ENCODE peak calls at places on chromosomes 6 and 20, in five cellular contexts. G is HT1080; L is NCI-H1417; M is thyroid gland; X is CD4-positive, CD25-positive, alpha-beta regulatory T cell. N is an unnamed sample.

GRCh38 chr20:53865905-53866786 is 204.2 kb downstream of the BCAS1 start:
- DNase-seq in G (peak; percentile 58), L (no peak), M (peak; percentile 53), X (no peak), N (peak; percentile 76)

GRCh38 chr6:41426438-41426851 is 91.0 kb downstream of the NCR2 start:
- DNase-seq in G (no peak), L (no peak), M (no peak), X (peak; percentile 12), N (no peak)

GRCh38 chr20:46879386-46879785 is 15.3 kb upstream of the EYA2 start:
- DNase-seq in G (no peak), L (no peak), M (peak; percentile 71), X (no peak), N (no peak)

GRCh38 chr6:167103041-167103816 is 19.7 kb upstream of the CCR6 start:
- DNase-seq in G (no peak), L (no peak), M (no peak), X (no peak), N (no peak)

GRCh38 chr6:1613631-1614447 is 4.1 kb downstream of the FOXC1 start:
- DNase-seq in G (peak; percentile 54), L (no peak), M (no peak), X (no peak), N (no peak)

GRCh38 chr20:48298851-48299484 is 513.7 kb upstream of the SULF2 start:
- DNase-seq in G (peak; percentile 84), L (no peak), M (no peak), X (no peak), N (peak; percentile 98)

GRCh38 chr6:136576821-136577220 is 26.6 kb upstream of the MAP7 start:
- DNase-seq in G (no peak), L (no peak), M (no peak), X (no peak), N (no peak)

GRCh38 chr6:8930009-8930408 is 494.7 kb upstream of the SLC35B3 start:
- DNase-seq in G (no peak), L (no peak), M (no peak), X (no peak), N (no peak)

GRCh38 chr6:42679358-42679757 is 43.0 kb downstream of the PRPH2 start:
- DNase-seq in G (no peak), L (no peak), M (no peak), X (no peak), N (no peak)

GRCh38 chr6:43395822-43396221 is 26.4 kb upstream of the ZNF318 start:
- DNase-seq in G (no peak), L (peak; percentile 32), M (peak; percentile 37), X (no peak), N (no peak)

GRCh38 chr6:110687326-110687725 is 127.9 kb downstream of the CDK19 start:
- DNase-seq in G (no peak), L (no peak), M (no peak), X (no peak), N (no peak)

GRCh38 chr20:43681468-43681942 is 14.6 kb downstream of the MYBL2 start:
- DNase-seq in G (no peak), L (peak; percentile 77), M (peak; percentile 12), X (no peak), N (no peak)

GRCh38 chr6:105779113-105779512 is 307.0 kb upstream of the PRDM1 start:
- DNase-seq in G (no peak), L (no peak), M (no peak), X (no peak), N (no peak)

GRCh38 chr6:28880519-28880893 is 43.3 kb downstream of the TRIM27 start:
- DNase-seq in G (no peak), L (no peak), M (no peak), X (no peak), N (no peak)

GRCh38 chr6:161342039-161342438 is 68.2 kb upstream of the AGPAT4 start:
- DNase-seq in G (no peak), L (no peak), M (no peak), X (no peak), N (no peak)

GRCh38 chr6:2992330-2992979 is 7.2 kb upstream of the NQO2 start:
- DNase-seq in G (no peak), L (no peak), M (no peak), X (no peak), N (no peak)

GRCh38 chr6:131937703-131938631 is 13.2 kb downstream of the CCN2 start:
- DNase-seq in G (no peak), L (peak; percentile 41), M (no peak), X (no peak), N (peak; percentile 49)

GRCh38 chr6:106820412-106820852 is 154.1 kb downstream of the CD24 start:
- DNase-seq in G (peak; percentile 71), L (no peak), M (no peak), X (no peak), N (peak; percentile 74)

GRCh38 chr6:139594333-139594965 is 220.0 kb upstream of the CITED2 start:
- DNase-seq in G (no peak), L (no peak), M (no peak), X (no peak), N (no peak)

GRCh38 chr6:44128020-44128917 is 915 bp downstream of the TMEM63B start:
- DNase-seq in G (no peak), L (peak; percentile 54), M (peak; percentile 44), X (no peak), N (peak; percentile 44)

GRCh38 chr20:58995461-58996225 is 11.4 kb downstream of the CTSZ start:
- DNase-seq in G (no peak), L (no peak), M (no peak), X (no peak), N (no peak)

GRCh38 chr6:149983145-149983544 is 19.4 kb downstream of the ULBP1 start:
- DNase-seq in G (no peak), L (no peak), M (no peak), X (no peak), N (no peak)

GRCh38 chr20:13873814-13874213 is 89.0 kb downstream of the NDUFAF5 start:
- DNase-seq in G (no peak), L (no peak), M (no peak), X (no peak), N (no peak)

GRCh38 chr6:112934433-112935327 is 587.5 kb downstream of the RFPL4B start:
- DNase-seq in G (no peak), L (no peak), M (no peak), X (no peak), N (no peak)